ENCODE peak calls at places on chromosome 2, in ten cellular contexts. D is kidney glomerular epithelial cell, B is immature natural killer cell, P is glutamatergic neuron, K is uterus, X is BJ, U is cardiac fibroblast, H is HEK293T, F is activated T-cell treated with anti-CD3 and anti-CD28 coated beads for 1 hour, G is left cardiac atrium. E is an unnamed sample.

GRCh38 chr2:161379740-161380139 is 36.4 kb upstream of the TBR1 start:
- DNase-seq in D (no peak), B (no peak), P (no peak), K (no peak), X (no peak), U (no peak), H (no peak), F (no peak), G (peak; percentile 25), E (no peak)

GRCh38 chr2:142218471-142218870 is 87.7 kb upstream of the LRP1B start:
- DNase-seq in D (no peak), B (no peak), P (no peak), K (no peak), X (no peak), U (peak; percentile 28), H (no peak), F (no peak), G (no peak), E (no peak)

GRCh38 chr2:138730497-138731030 is 49.6 kb downstream of the NXPH2 start:
- DNase-seq in D (no peak), B (no peak), P (no peak), K (no peak), X (no peak), U (no peak), H (no peak), F (no peak), G (no peak), E (no peak)

GRCh38 chr2:206415618-206416243 is 27.6 kb upstream of the ADAM23 start:
- DNase-seq in D (no peak), B (no peak), P (no peak), K (no peak), X (no peak), U (no peak), H (no peak), F (no peak), G (no peak), E (no peak)

GRCh38 chr2:98586466-98587140 is 21.7 kb downstream of the COA5 start:
- DNase-seq in D (no peak), B (no peak), P (no peak), K (no peak), X (no peak), U (no peak), H (no peak), F (no peak), G (no peak), E (no peak)

GRCh38 chr2:227118353-227118752 is 45.7 kb downstream of the COL4A4 start:
- DNase-seq in D (no peak), B (no peak), P (no peak), K (no peak), X (no peak), U (no peak), H (no peak), F (no peak), G (no peak), E (no peak)

GRCh38 chr2:196128749-196129148 is 42.6 kb downstream of the STK17B start:
- DNase-seq in D (no peak), B (no peak), P (no peak), K (no peak), X (no peak), U (no peak), H (no peak), F (no peak), G (no peak), E (no peak)

GRCh38 chr2:61220768-61221167 is 58.8 kb downstream of the C2orf74 start:
- DNase-seq in D (peak; percentile 55), B (no peak), P (no peak), K (no peak), X (peak; percentile 37), U (peak; percentile 80), H (no peak), F (no peak), G (no peak), E (no peak)

GRCh38 chr2:240796543-240797499 is 23.2 kb downstream of the KIF1A start:
- DNase-seq in D (no peak), B (no peak), P (no peak), K (no peak), X (no peak), U (no peak), H (no peak), F (no peak), G (no peak), E (no peak)

GRCh38 chr2:169656164-169656563 is 38.0 kb downstream of the CFAP210 start:
- DNase-seq in D (no peak), B (no peak), P (no peak), K (no peak), X (no peak), U (no peak), H (no peak), F (no peak), G (no peak), E (no peak)

GRCh38 chr2:85772019-85772745 is 18.4 kb downstream of the ATOH8 start:
- DNase-seq in D (peak; percentile 93), B (no peak), P (peak; percentile 79), K (peak; percentile 100), X (peak; percentile 99), U (peak; percentile 100), H (peak; percentile 52), F (no peak), G (peak; percentile 98), E (peak; percentile 99)

GRCh38 chr2:149575277-149575676 is 12.3 kb downstream of the MMADHC start:
- DNase-seq in D (no peak), B (no peak), P (no peak), K (no peak), X (no peak), U (no peak), H (no peak), F (no peak), G (no peak), E (no peak)

GRCh38 chr2:85666435-85666924 is 1.5 kb downstream of the SFTPB start:
- DNase-seq in D (no peak), B (no peak), P (no peak), K (no peak), X (no peak), U (no peak), H (no peak), F (no peak), G (no peak), E (no peak)

GRCh38 chr2:110731064-110731463 is 1.3 kb upstream of the ACOXL start:
- DNase-seq in D (no peak), B (no peak), P (no peak), K (no peak), X (no peak), U (no peak), H (no peak), F (no peak), G (no peak), E (no peak)

GRCh38 chr2:29130295-29130694 is 15.1 kb downstream of the CLIP4 start:
- DNase-seq in D (peak; percentile 85), B (no peak), P (no peak), K (no peak), X (peak; percentile 56), U (peak; percentile 89), H (no peak), F (no peak), G (peak; percentile 23), E (peak; percentile 51)

GRCh38 chr2:20516646-20517341 is 69.9 kb downstream of the RHOB start:
- DNase-seq in D (peak; percentile 44), B (no peak), P (no peak), K (no peak), X (no peak), U (no peak), H (no peak), F (no peak), G (peak; percentile 53), E (no peak)

GRCh38 chr2:56981554-56981953 is 797.8 kb downstream of the CCDC85A start:
- DNase-seq in D (no peak), B (no peak), P (no peak), K (no peak), X (peak; percentile 9), U (peak; percentile 8), H (no peak), F (no peak), G (no peak), E (peak; percentile 56)

GRCh38 chr2:124018894-124019293 is 6.2 kb upstream of the CNTNAP5 start:
- DNase-seq in D (no peak), B (no peak), P (no peak), K (no peak), X (no peak), U (peak; percentile 7), H (no peak), F (no peak), G (no peak), E (no peak)

GRCh38 chr2:84749442-84749841 is 131.4 kb downstream of the TRABD2A start:
- DNase-seq in D (no peak), B (no peak), P (no peak), K (no peak), X (no peak), U (peak; percentile 34), H (no peak), F (no peak), G (no peak), E (no peak)

GRCh38 chr2:191678437-191679110 is 638 bp downstream of the NABP1 start:
- DNase-seq in D (no peak), B (peak; percentile 47), P (peak; percentile 59), K (peak; percentile 59), X (no peak), U (peak; percentile 54), H (peak; percentile 30), F (peak; percentile 51), G (peak; percentile 62), E (no peak)

GRCh38 chr2:25297738-25298137 is 44.0 kb downstream of the DNMT3A start:
- DNase-seq in D (no peak), B (no peak), P (no peak), K (no peak), X (no peak), U (no peak), H (peak; percentile 26), F (no peak), G (no peak), E (no peak)

GRCh38 chr2:212015588-212015987 is 523.0 kb downstream of the ERBB4 start:
- DNase-seq in D (no peak), B (no peak), P (no peak), K (no peak), X (no peak), U (no peak), H (no peak), F (no peak), G (no peak), E (no peak)

GRCh38 chr2:138267902-138268254 is 233.7 kb upstream of the SPOPL start:
- DNase-seq in D (peak; percentile 47), B (no peak), P (no peak), K (no peak), X (no peak), U (no peak), H (no peak), F (no peak), G (no peak), E (no peak)

GRCh38 chr2:236600892-236601291 is 31.3 kb downstream of the ACKR3 start:
- DNase-seq in D (no peak), B (no peak), P (no peak), K (no peak), X (no peak), U (no peak), H (no peak), F (no peak), G (no peak), E (no peak)

GRCh38 chr2:242040303-242040655 is 170.8 kb downstream of the RTP5 start:
- DNase-seq in D (no peak), B (no peak), P (no peak), K (no peak), X (no peak), U (no peak), H (no peak), F (no peak), G (no peak), E (no peak)

GRCh38 chr2:53913721-53914120 is 54.0 kb upstream of the GPR75 start:
- DNase-seq in D (peak; percentile 28), B (peak; percentile 4), P (no peak), K (no peak), X (no peak), U (peak; percentile 75), H (no peak), F (no peak), G (no peak), E (peak; percentile 3)

GRCh38 chr2:238790877-238791276 is 57.0 kb upstream of the TWIST2 start:
- DNase-seq in D (no peak), B (no peak), P (no peak), K (no peak), X (peak; percentile 25), U (no peak), H (no peak), F (no peak), G (no peak), E (peak; percentile 31)

GRCh38 chr2:212979799-212980198 is 171.6 kb downstream of the IKZF2 start:
- DNase-seq in D (no peak), B (peak; percentile 36), P (no peak), K (no peak), X (no peak), U (no peak), H (no peak), F (no peak), G (no peak), E (no peak)